ENCODE peak calls at places on chromosomes 1 and 21, in five cellular contexts. U, Y, I, Q and R are unnamed samples.

GRCh38 chr1:34518146-34518545 is 236.7 kb upstream of the GJB5 start:
- DNase-seq in U (no peak), I (no peak), Q (no peak), Y (no peak), R (no peak)

GRCh38 chr1:33762962-33763361 is 100.9 kb upstream of the HMGB4 start:
- DNase-seq in I (peak), Q (no peak), Y (no peak), U (no peak), R (no peak)

GRCh38 chr1:116847175-116847574 is 62.5 kb upstream of the PTGFRN start:
- DNase-seq in I (no peak), Y (no peak), Q (no peak), U (no peak), R (no peak)

GRCh38 chr21:29025328-29025713 is 853 bp downstream of the USP16 start:
- DNase-seq in U (no peak), Y (no peak), I (peak), Q (no peak), R (no peak)

GRCh38 chr1:153568367-153569099 is 2.9 kb upstream of the S100A2 start:
- DNase-seq in Q (peak), U (peak), I (peak), Y (peak), R (peak)

GRCh38 chr1:115317101-115318012 is 20.7 kb downstream of the NGF start:
- DNase-seq in U (no peak), Y (no peak), Q (no peak), I (no peak), R (no peak)

GRCh38 chr1:94658221-94658620 is 116.7 kb upstream of the F3 start:
- DNase-seq in Q (no peak), U (no peak), Y (no peak), I (peak), R (no peak)

GRCh38 chr1:167442854-167443565 is 75.3 kb downstream of the CD247 start:
- DNase-seq in I (no peak), U (no peak), Y (no peak), Q (no peak), R (peak)

GRCh38 chr1:147840909-147841308 is 61.7 kb upstream of the GJA8 start:
- DNase-seq in I (no peak), U (no peak), Y (no peak), Q (no peak), R (no peak)

GRCh38 chr1:225941220-225941948 is at the start of gene LEFTY2:
- DNase-seq in U (no peak), I (no peak), Y (no peak), Q (no peak), R (no peak)

GRCh38 chr1:20720631-20721051 is 2.8 kb upstream of the KIF17 start:
- DNase-seq in Q (no peak), I (no peak), Y (peak), U (no peak), R (no peak)

GRCh38 chr21:38679531-38679930 is 126.2 kb upstream of the ETS2 start:
- DNase-seq in Q (no peak), Y (no peak), I (peak), U (no peak), R (no peak)

GRCh38 chr21:43667191-43667904 is 8.0 kb downstream of the RRP1B start:
- DNase-seq in Q (no peak), U (no peak), Y (no peak), I (peak), R (no peak)

GRCh38 chr1:234327577-234328164 is 45.6 kb upstream of the COA6 start:
- DNase-seq in U (no peak), Q (no peak), I (no peak), Y (no peak), R (no peak)

GRCh38 chr1:53048345-53048737 is 13.7 kb upstream of the PODN start:
- DNase-seq in Q (no peak), U (no peak), I (peak), Y (no peak), R (no peak)

GRCh38 chr1:223319373-223319772 is 44.6 kb downstream of the SUSD4 start:
- DNase-seq in I (no peak), Y (no peak), Q (no peak), U (no peak), R (no peak)

GRCh38 chr1:159900086-159900680 is at the start of gene CFAP45:
- DNase-seq in Q (peak), U (peak), I (peak), Y (peak), R (peak)

GRCh38 chr1:3869751-3870301 is 12.6 kb downstream of the DFFB start:
- DNase-seq in Q (no peak), Y (no peak), I (no peak), U (peak), R (no peak)

GRCh38 chr1:3790501-3790923 is 5.8 kb downstream of the LRRC47 start:
- DNase-seq in Y (peak), U (peak), I (no peak), Q (no peak), R (no peak)

GRCh38 chr1:110176299-110176956 is 26.1 kb downstream of the SLC6A17 start:
- DNase-seq in Y (no peak), Q (peak), U (no peak), I (no peak), R (no peak)

GRCh38 chr21:45539046-45539795 is 3.0 kb downstream of the SLC19A1 start:
- DNase-seq in I (no peak), U (peak), Q (no peak), Y (peak), R (peak)

GRCh38 chr1:209483691-209484090 is 99.8 kb upstream of the CAMK1G start:
- DNase-seq in U (no peak), Y (no peak), I (no peak), Q (no peak), R (no peak)
- TF ChIP-seq CTCF in U (no peak), Y (no peak), I (no peak), Q (no peak), R (no peak)

DNA sequence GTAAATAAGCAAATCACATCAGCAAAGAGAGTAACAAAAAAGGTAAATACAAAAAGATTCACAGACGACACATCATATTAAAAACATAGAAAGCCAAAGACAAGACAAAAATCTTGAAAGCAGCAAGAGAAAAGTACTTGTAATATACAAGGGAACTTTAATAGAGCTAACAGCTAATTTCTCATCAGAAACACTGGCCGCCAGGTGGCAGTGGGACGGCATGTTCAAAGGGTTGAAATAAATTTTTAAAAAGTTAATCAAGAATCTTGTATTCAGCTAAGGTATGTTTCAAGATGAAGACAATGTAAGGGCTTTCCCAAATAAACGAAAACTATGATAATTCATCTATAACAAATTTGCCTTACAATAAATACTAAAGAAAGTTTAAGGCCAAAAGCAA is 358.1 kb downstream of the LRRIQ3 start:
- DNase-seq in U (no peak), I (no peak), Y (no peak), Q (no peak), R (no peak)
- TF ChIP-seq CTCF in U (no peak), I (peak), Y (peak), Q (no peak), R (peak)

GRCh38 chr1:219834247-219834917 is 94.0 kb downstream of the SLC30A10 start:
- DNase-seq in U (no peak), Y (no peak), I (no peak), Q (no peak), R (no peak)

GRCh38 chr1:219833214-219833816 is 95.0 kb downstream of the SLC30A10 start:
- DNase-seq in U (no peak), I (no peak), Q (no peak), Y (no peak), R (no peak)

GRCh38 chr1:219837994-219838294 is 90.4 kb downstream of the SLC30A10 start:
- DNase-seq in Q (no peak), U (no peak), Y (no peak), I (no peak), R (no peak)

DNA sequence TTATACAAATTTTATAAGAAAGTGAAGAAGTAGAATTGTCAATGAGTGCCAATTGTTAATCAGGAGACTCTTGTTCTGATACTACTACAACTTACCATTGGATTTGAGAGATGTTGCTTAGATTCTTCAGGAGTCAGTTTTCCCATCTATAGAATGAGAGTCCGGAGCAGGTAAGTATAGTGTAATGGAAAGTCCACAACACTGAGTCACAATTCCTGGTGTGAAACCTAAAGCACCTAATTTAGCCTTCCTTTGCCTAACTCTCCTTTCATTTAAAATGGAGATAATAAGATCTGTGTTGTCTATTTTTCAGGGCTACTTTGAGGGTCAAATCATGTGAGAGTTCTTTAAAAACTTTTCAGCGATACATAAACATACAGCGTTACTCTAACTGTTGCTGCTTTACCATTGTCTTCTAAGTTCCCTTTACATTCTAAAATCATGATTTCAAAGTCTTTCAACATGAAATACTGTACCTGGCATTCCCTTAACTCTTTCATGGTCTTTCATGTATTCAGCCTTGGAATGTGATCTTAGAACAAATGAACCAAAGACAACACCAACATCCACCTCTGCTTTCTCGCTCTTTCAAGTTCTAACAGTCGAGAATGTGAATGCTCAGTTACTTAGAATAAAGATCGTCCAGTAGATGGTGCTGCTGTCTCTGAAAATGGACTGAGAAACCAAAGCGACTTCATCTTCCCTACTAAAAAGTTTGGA is 90.9 kb downstream of the SLC30A10 start:
- DNase-seq in Q (no peak), U (no peak), I (peak), Y (no peak), R (no peak)
- TF ChIP-seq CTCF in Q (no peak), U (peak), I (peak), Y (peak), R (peak)

GRCh38 chr1:202888507-202889360 is at the start of gene RABIF:
- DNase-seq in I (peak), Q (peak), Y (peak), U (peak), R (peak)
- TF ChIP-seq CTCF in I (no peak), Q (no peak), Y (no peak), U (no peak), R (peak)

GRCh38 chr1:235971020-235971419 is 93.9 kb downstream of the NID1 start:
- DNase-seq in I (no peak), Y (no peak), Q (no peak), U (no peak), R (no peak)
- TF ChIP-seq CTCF in I (no peak), Y (no peak), Q (no peak), U (no peak), R (no peak)

GRCh38 chr1:91515994-91516393 is 15.3 kb downstream of the CDC7 start:
- DNase-seq in Q (no peak), I (no peak), U (no peak), Y (no peak), R (no peak)

GRCh38 chr1:91511386-91511785 is 10.7 kb downstream of the CDC7 start:
- DNase-seq in Y (no peak), I (peak), U (no peak), Q (no peak), R (no peak)

GRCh38 chr1:91507330-91507729 is 6.7 kb downstream of the CDC7 start:
- DNase-seq in U (no peak), Y (no peak), Q (no peak), I (no peak), R (no peak)

GRCh38 chr1:91510754-91511153 is 10.1 kb downstream of the CDC7 start:
- DNase-seq in U (no peak), I (no peak), Y (no peak), Q (no peak), R (no peak)

GRCh38 chr1:91513160-91513559 is 12.5 kb downstream of the CDC7 start:
- DNase-seq in Q (no peak), Y (no peak), I (no peak), U (no peak), R (no peak)
- TF ChIP-seq CTCF in Q (peak), Y (peak), I (peak), U (peak), R (peak)

DNA sequence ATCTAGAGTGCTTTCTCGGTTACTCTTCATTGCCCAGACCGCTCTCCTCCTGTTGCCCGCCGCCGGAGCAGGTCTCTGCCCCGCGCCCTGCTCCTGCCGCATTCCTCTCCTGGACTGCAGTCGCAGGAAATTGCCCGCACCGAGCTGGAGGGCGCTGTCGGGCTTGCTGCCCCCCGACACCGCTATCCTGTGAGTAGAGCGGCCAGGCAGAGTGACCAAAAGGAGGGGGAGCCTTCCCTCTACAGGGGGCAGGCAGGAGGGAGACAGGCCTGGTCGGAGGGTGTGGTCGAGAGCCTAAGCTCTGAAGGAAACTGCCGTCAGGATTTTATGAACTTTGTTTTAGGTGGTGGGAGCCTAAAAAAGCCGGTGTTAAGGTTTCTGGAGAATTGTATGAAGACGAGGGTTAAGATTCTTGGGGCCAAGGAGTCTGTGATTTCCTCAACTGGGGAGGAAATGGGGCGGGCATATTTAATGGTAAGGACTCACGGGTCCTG is 506 bp downstream of the LRIG2 start:
- DNase-seq in I (peak), Q (peak), U (no peak), Y (no peak), R (no peak)
- TF ChIP-seq CTCF in I (peak), Q (no peak), U (peak), Y (peak), R (no peak)